ENCODE peak calls at places on chromosome 10, in four cellular contexts. T is GM23338, B is spleen, G is SK-N-SH. C is an unnamed sample.

GRCh38 chr10:14414901-14415300 is 84.2 kb upstream of the FRMD4A start:
- DNase-seq in B (no peak), T (no peak), G (no peak), C (no peak)

GRCh38 chr10:69994262-69994661 is 58.4 kb upstream of the MACROH2A2 start:
- DNase-seq in G (peak; percentile 75), T (peak; percentile 62), B (no peak), C (no peak)

GRCh38 chr10:110016037-110016436 is 8.3 kb downstream of the ADD3 start:
- DNase-seq in T (peak; percentile 63), G (peak; percentile 22), B (no peak), C (no peak)

GRCh38 chr10:110229155-110229554 is 21.8 kb downstream of the MXI1 start:
- DNase-seq in G (no peak), B (no peak), T (no peak), C (no peak)

GRCh38 chr10:101292194-101293006 is 61.6 kb upstream of the BTRC start:
- DNase-seq in G (peak; percentile 83), B (no peak), T (peak; percentile 47), C (no peak)

GRCh38 chr10:16231734-16232133 is 205.1 kb upstream of the PTER start:
- DNase-seq in B (no peak), T (no peak), G (peak; percentile 3), C (no peak)

GRCh38 chr10:50291261-50291850 is 40.0 kb upstream of the ASAH2 start:
- DNase-seq in T (peak; percentile 41), G (no peak), B (no peak), C (no peak)

GRCh38 chr10:60423920-60424319 is 34.2 kb upstream of the ANK3 start:
- DNase-seq in T (no peak), B (no peak), G (no peak), C (no peak)

GRCh38 chr10:8049151-8049873 is 5.2 kb upstream of the GATA3 start:
- DNase-seq in G (peak; percentile 60), B (no peak), T (peak; percentile 81), C (no peak)

GRCh38 chr10:79246209-79246581 is 101.1 kb upstream of the PPIF start:
- DNase-seq in T (no peak), G (no peak), B (no peak), C (peak; percentile 70)

GRCh38 chr10:80520661-80521488 is 16.8 kb upstream of the SH2D4B start:
- DNase-seq in T (no peak), G (no peak), B (peak; percentile 71), C (no peak)

GRCh38 chr10:97736902-97737769 is at the start of gene ZFYVE27:
- DNase-seq in B (peak; percentile 99), T (peak; percentile 97), G (peak; percentile 99), C (peak; percentile 93)
- H3K27ac ChIP-seq in B (peak within 1 kb of the TSS; percentile 87), T (peak within 1 kb of the TSS; percentile 14), G (peak within 1 kb of the TSS; percentile 84), C (peak within 1 kb of the TSS; percentile 93)

DNA sequence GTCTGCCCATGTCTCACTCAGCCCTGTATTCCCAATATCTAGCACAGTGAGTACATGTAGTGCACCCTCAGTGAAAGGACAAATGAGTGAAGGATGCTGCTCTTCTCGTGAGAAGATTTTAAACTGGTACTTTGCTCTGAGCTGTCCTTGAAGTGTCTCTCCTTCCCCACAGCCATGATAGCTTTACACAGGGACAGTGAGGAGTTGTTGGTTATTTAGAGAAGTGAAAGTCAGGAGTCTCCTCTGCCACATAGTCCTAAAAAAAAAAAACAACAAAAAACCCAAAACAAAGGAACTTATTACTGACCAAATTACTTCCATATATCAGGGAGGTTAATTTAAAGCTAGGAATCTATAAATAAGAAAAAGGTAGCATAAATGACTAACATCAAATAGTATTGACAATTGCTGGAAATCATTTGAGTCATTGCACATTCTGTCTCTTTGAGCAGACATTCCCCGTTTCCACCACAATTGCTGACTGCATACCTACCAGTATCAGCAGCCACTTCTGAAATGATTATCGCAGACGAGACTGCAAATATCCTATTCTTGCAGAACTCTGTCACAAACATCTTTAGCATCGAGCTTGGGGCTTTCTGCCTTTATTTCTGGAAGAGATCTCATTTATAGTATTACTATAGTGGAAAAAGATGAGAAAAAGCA is 202.1 kb downstream of the PTEN start:
- DNase-seq in G (no peak), T (no peak), B (no peak), C (no peak)
- TF ChIP-seq POLR2AphosphoS5 in G (no peak), T (no peak), B (no peak), C (no peak)

GRCh38 chr10:119368991-119369869 is 161.9 kb downstream of the GRK5 start:
- DNase-seq in G (no peak), T (no peak), B (peak; percentile 89), C (no peak)

GRCh38 chr10:119364941-119365340 is 157.6 kb downstream of the GRK5 start:
- DNase-seq in B (no peak), G (peak; percentile 53), T (no peak), C (no peak)

GRCh38 chr10:119367841-119368549 is 160.6 kb downstream of the GRK5 start:
- DNase-seq in T (no peak), B (no peak), G (no peak), C (no peak)

GRCh38 chr10:119368581-119368980 is 161.2 kb downstream of the GRK5 start:
- DNase-seq in T (no peak), B (no peak), G (no peak), C (no peak)

DNA sequence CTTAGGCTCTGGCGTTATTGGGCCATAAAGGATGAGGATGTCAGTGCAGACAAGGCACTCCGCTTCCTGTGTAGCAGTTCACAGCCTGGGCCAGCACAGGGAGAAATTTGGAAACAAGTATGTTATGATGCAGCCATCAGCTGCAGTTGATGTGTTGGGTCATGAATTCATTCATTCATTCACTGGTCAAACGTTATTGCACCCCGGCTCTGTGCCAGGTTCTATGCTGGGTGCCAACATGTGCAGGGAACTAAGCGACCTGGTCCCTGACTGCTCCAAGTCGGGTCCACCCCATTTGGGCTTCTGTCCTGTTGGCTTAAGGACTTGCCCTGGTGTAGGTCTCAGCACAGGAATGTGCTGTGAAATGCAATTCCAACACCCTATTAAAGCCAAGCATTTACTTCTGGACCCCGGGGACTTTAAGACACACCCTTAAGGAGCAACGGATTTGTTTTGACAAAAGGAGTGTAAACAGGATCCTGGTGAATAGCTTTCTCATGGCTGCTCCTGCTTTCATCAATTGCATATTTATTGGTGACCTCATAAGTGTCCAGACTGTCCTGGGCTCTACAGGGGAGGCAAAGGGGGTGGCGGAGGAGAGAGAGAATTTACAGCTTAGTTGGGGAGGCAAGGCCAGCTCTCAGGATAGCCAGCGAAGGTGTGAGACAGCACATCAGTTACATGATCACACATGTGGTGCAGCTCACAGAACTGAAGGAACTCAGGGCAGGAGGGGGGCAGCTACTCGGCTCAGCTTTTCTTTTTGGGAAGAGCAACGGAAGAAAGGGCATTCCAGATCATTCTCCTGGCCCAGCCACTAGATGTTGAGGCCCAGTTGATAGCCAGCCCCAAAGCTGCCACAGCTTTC is 158.6 kb downstream of the GRK5 start:
- DNase-seq in T (no peak), G (no peak), B (no peak), C (no peak)
- H3K4me1 ChIP-seq in T (no peaks in the 10 kb centered on the region), G (peaks cover 61% of the 10 kb centered on the region), B (peaks cover 84% of the 10 kb centered on the region), C (no peaks in the 10 kb centered on the region)

GRCh38 chr10:73467210-73467609 is 28.6 kb downstream of the PPP3CB start:
- DNase-seq in T (no peak), B (no peak), G (no peak), C (no peak)
- H3K27ac ChIP-seq in T (no peak overlapping the region), B (no peak overlapping the region), G (no peak overlapping the region), C (no peak overlapping the region)

DNA sequence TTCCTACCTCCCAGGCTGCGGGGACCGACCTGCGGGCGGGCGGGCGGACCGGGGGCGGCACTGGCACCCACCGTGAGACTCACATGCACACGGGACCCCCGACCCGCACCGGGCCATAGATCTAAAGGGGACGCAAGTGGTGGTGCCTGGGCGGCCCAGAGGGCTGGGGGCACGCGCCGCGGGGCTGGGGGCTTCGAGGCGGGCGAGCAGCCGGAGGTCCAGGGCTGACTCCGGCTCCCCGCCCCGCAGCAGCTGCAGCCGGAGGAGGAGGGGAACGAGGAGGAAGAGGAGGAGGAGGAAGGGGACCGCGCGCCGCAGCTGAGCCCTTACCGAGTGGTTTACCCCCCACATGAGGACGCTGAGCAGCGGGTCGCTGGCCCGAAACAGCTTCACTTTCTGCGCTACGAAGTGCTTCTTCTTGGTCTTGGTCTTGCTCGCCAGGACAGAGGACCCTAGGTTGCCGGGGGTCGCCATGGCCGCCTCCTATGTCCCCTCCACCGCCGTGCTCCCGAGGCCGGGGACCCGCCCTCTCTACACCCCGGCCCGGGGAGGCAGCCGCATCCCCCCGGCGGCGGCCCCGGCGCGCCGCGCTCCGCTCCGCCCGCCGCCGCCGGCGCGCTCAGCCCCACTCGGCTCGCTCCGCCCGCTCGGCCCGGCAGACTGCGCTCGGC is 390 bp downstream of the PIP4K2A start:
- DNase-seq in T (peak; percentile 48), B (peak; percentile 92), G (no peak), C (no peak)
- TF ChIP-seq POLR2AphosphoS5 in T (no peak), B (no peak), G (no peak), C (no peak)

DNA sequence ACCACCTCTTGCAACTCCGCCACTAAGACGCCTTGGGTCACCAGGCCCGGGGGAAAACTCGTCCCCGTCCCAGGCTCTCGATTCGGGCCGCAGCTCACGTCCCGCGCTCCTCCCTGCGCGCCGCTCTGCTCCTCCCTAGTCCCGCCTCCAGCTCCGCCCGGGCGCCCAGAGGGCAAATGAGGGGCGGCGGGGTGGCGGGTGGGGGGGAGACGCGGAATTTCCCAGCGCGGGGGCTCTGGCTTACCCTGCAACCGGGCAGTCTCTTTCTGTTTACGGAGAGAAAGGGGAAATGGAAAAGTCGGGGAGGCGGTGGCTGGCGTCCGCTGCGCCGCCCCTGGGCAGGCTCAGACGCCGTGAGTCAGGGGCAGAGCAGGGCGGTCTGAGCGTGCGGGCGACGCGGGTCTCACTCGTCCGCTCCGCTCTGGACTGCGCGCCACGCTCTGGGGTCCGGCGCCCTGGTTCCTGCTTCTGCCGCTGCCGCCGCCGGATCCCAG is at the start of gene MAP3K8:
- DNase-seq in G (peak; percentile 92), T (peak; percentile 87), B (peak; percentile 98), C (peak; percentile 90)
- H3K4me1 ChIP-seq in G (peaks cover 22% of the 10 kb centered on the region), T (peaks cover 51% of the 10 kb centered on the region), B (peaks cover 81% of the 10 kb centered on the region), C (no peaks in the 10 kb centered on the region)

GRCh38 chr10:100141446-100142087 is 44.3 kb downstream of the ERLIN1 start:
- DNase-seq in G (no peak), B (no peak), T (no peak), C (no peak)
- H3K27ac ChIP-seq in G (no peak overlapping the region), B (no peak overlapping the region), T (no peak overlapping the region), C (no peak overlapping the region)

GRCh38 chr10:3781458-3782098 is 3.4 kb downstream of the KLF6 start:
- DNase-seq in G (no peak), T (no peak), B (peak; percentile 93), C (no peak)

GRCh38 chr10:3779146-3779707 is 5.8 kb downstream of the KLF6 start:
- DNase-seq in G (no peak), B (peak; percentile 75), T (no peak), C (no peak)

GRCh38 chr10:3782099-3782455 is 2.9 kb downstream of the KLF6 start:
- DNase-seq in G (no peak), T (no peak), B (no peak), C (no peak)

GRCh38 chr10:3780056-3780765 is 4.8 kb downstream of the KLF6 start:
- DNase-seq in G (no peak), B (peak; percentile 74), T (no peak), C (no peak)

DNA sequence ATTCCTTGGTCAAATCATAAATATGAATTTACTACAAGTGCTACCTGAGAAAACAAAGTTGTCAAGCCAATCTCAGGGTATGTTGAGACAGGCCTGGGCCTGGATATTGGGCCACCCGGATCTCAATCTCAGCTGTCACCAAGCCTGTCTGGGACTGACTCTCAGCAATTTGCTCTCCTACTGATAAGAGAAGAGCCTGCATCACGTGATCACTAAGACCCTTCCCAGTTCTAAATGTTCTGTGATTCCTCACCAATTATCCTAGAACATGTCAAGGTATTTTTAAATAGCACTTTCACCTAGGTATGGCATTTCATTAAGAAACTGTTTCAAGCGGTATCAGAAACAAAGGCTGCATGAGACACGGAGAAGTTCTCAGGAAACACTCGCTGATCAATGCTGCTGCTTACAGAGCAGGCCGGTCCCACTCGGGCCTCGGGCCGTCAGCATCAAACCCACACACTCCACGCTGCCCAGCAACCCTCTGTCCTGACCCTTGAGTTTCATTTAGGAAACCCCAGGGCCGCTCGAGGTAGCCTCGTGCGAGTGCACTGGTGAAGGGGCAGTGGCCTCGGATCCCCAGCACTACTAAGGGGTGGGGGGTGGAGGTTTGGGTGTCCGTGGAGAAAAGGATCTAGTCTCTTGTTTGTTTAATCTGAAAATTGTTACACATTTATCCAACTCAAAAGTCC is 4.1 kb downstream of the KLF6 start:
- DNase-seq in T (no peak), B (peak; percentile 83), G (no peak), C (no peak)
- TF ChIP-seq POLR2AphosphoS5 in T (no peak), B (peak; percentile 13), G (no peak), C (peak; percentile 45)